ENCODE peak calls at places on chromosomes 6 and 20, in nine cellular contexts. Q, J, X, O, A, Z, Y, L and N are unnamed samples.

GRCh38 chr6:36956111-36956820 is 1.7 kb downstream of the PI16 start:
- DNase-seq in Q (peak; percentile 63), J (no peak), X (no peak), O (no peak), A (no peak), Z (no peak), Y (no peak), L (no peak), N (peak; percentile 76)

GRCh38 chr20:40468759-40469158 is 220.3 kb downstream of the MAFB start:
- DNase-seq in Q (no peak), J (no peak), X (no peak), O (no peak), A (no peak), Z (no peak), Y (no peak), L (no peak), N (no peak)

GRCh38 chr20:6692566-6693168 is 74.8 kb upstream of the BMP2 start:
- DNase-seq in Q (no peak), J (no peak), X (no peak), O (no peak), A (no peak), Z (no peak), Y (no peak), L (no peak), N (no peak)

GRCh38 chr6:91087864-91088263 is 501.0 kb upstream of the MAP3K7 start:
- DNase-seq in Q (no peak), J (no peak), X (no peak), O (no peak), A (peak; percentile 93), Z (no peak), Y (no peak), L (no peak), N (no peak)

GRCh38 chr20:47668313-47669156 is 116.7 kb downstream of the SULF2 start:
- DNase-seq in Q (no peak), J (no peak), X (no peak), O (no peak), A (no peak), Z (no peak), Y (no peak), L (no peak), N (no peak)

GRCh38 chr6:162538643-162539064 is 188.9 kb downstream of the PRKN start:
- DNase-seq in Q (no peak), J (no peak), X (no peak), O (no peak), A (no peak), Z (peak; percentile 2), Y (no peak), L (no peak), N (no peak)

GRCh38 chr6:8193541-8193940 is 91.2 kb upstream of the EEF1E1 start:
- DNase-seq in Q (no peak), J (no peak), X (no peak), O (no peak), A (peak; percentile 75), Z (no peak), Y (no peak), L (no peak), N (peak; percentile 44)

GRCh38 chr20:63016514-63017075 is 9.8 kb upstream of the BHLHE23 start:
- DNase-seq in Q (no peak), J (no peak), X (no peak), O (no peak), A (no peak), Z (no peak), Y (no peak), L (no peak), N (no peak)

GRCh38 chr6:11163932-11164331 is 52.4 kb upstream of the ERVFRD-1 start:
- DNase-seq in Q (no peak), J (no peak), X (no peak), O (no peak), A (no peak), Z (no peak), Y (no peak), L (no peak), N (no peak)

GRCh38 chr20:40688129-40689099 is 622 bp downstream of the MAFB start:
- DNase-seq in Q (no peak), J (no peak), X (no peak), O (peak; percentile 40), A (no peak), Z (no peak), Y (no peak), L (peak; percentile 61), N (peak; percentile 4)

GRCh38 chr6:81894286-81894685 is 141.8 kb upstream of the TENT5A start:
- DNase-seq in Q (no peak), J (no peak), X (no peak), O (no peak), A (no peak), Z (peak; percentile 57), Y (peak; percentile 60), L (no peak), N (no peak)

GRCh38 chr6:119683022-119683421 is 333.5 kb upstream of the MAN1A1 start:
- DNase-seq in Q (no peak), J (no peak), X (no peak), O (no peak), A (peak; percentile 10), Z (no peak), Y (peak; percentile 52), L (peak; percentile 23), N (no peak)

GRCh38 chr20:34586488-34587163 is 28.1 kb downstream of the MAP1LC3A start:
- DNase-seq in Q (no peak), J (no peak), X (no peak), O (no peak), A (no peak), Z (no peak), Y (no peak), L (no peak), N (no peak)

GRCh38 chr6:26478985-26479278 is 21.2 kb upstream of the BTN1A1 start:
- DNase-seq in Q (no peak), J (no peak), X (no peak), O (no peak), A (no peak), Z (no peak), Y (no peak), L (no peak), N (no peak)

GRCh38 chr6:104771258-104771832 is 88.4 kb downstream of the HACE1 start:
- DNase-seq in Q (no peak), J (no peak), X (peak; percentile 60), O (peak; percentile 18), A (peak; percentile 36), Z (no peak), Y (peak; percentile 59), L (peak; percentile 3), N (peak; percentile 32)

GRCh38 chr6:44569931-44570385 is 182.5 kb downstream of the CDC5L start:
- DNase-seq in Q (no peak), J (no peak), X (no peak), O (no peak), A (peak; percentile 28), Z (no peak), Y (peak; percentile 61), L (no peak), N (no peak)

GRCh38 chr6:328184-328670 is 35.9 kb downstream of the DUSP22 start:
- DNase-seq in Q (no peak), J (peak; percentile 46), X (peak; percentile 32), O (no peak), A (no peak), Z (peak; percentile 97), Y (peak; percentile 91), L (no peak), N (peak; percentile 72)

GRCh38 chr6:126170433-126170832 is 169.5 kb upstream of the CENPW start:
- DNase-seq in Q (no peak), J (no peak), X (no peak), O (no peak), A (no peak), Z (no peak), Y (no peak), L (no peak), N (no peak)

GRCh38 chr6:152441892-152442291 is 195.3 kb downstream of the SYNE1 start:
- DNase-seq in Q (no peak), J (no peak), X (no peak), O (no peak), A (no peak), Z (no peak), Y (no peak), L (no peak), N (no peak)

GRCh38 chr6:88567696-88568095 is 395.7 kb downstream of the RNGTT start:
- DNase-seq in Q (no peak), J (no peak), X (no peak), O (no peak), A (no peak), Z (no peak), Y (no peak), L (no peak), N (no peak)

GRCh38 chr20:17533396-17533795 is 2.2 kb upstream of the BFSP1 start:
- DNase-seq in Q (no peak), J (peak; percentile 47), X (peak; percentile 70), O (no peak), A (peak; percentile 93), Z (peak; percentile 24), Y (peak; percentile 48), L (peak; percentile 75), N (peak; percentile 50)

GRCh38 chr20:58011947-58012610 is 216.4 kb downstream of the ANKRD60 start:
- DNase-seq in Q (no peak), J (no peak), X (no peak), O (no peak), A (no peak), Z (no peak), Y (no peak), L (no peak), N (no peak)

GRCh38 chr20:62796699-62797491 is 622 bp downstream of the MRGBP start:
- DNase-seq in Q (no peak), J (no peak), X (no peak), O (no peak), A (no peak), Z (no peak), Y (no peak), L (no peak), N (no peak)

GRCh38 chr6:13710552-13711383 is 867 bp downstream of the RANBP9 start:
- DNase-seq in Q (peak; percentile 60), J (peak; percentile 42), X (peak; percentile 42), O (peak; percentile 70), A (peak; percentile 87), Z (no peak), Y (no peak), L (no peak), N (peak; percentile 22)

GRCh38 chr20:61757678-61758555 is 307.8 kb downstream of the TAF4 start:
- DNase-seq in Q (no peak), J (no peak), X (no peak), O (no peak), A (no peak), Z (peak; percentile 25), Y (peak; percentile 14), L (no peak), N (peak; percentile 44)

GRCh38 chr20:59308493-59309201 is 8.2 kb downstream of the EDN3 start:
- DNase-seq in Q (peak; percentile 29), J (no peak), X (no peak), O (no peak), A (peak; percentile 61), Z (no peak), Y (no peak), L (no peak), N (no peak)

GRCh38 chr6:57316581-57317059 is 810 bp upstream of the PRIM2 start:
- DNase-seq in Q (peak; percentile 81), J (peak; percentile 73), X (peak; percentile 95), O (peak; percentile 82), A (peak; percentile 95), Z (peak; percentile 68), Y (peak; percentile 96), L (peak; percentile 92), N (peak; percentile 92)

GRCh38 chr20:61964675-61965605 is 100.7 kb downstream of the TAF4 start:
- DNase-seq in Q (no peak), J (no peak), X (no peak), O (no peak), A (no peak), Z (no peak), Y (no peak), L (no peak), N (no peak)

GRCh38 chr6:108589244-108589730 is 28.6 kb downstream of the FOXO3 start:
- DNase-seq in Q (peak; percentile 85), J (no peak), X (no peak), O (no peak), A (peak; percentile 95), Z (peak; percentile 65), Y (peak; percentile 69), L (no peak), N (peak; percentile 66)

GRCh38 chr20:57760698-57761412 is 51.0 kb upstream of the PMEPA1 start:
- DNase-seq in Q (no peak), J (no peak), X (no peak), O (no peak), A (no peak), Z (no peak), Y (no peak), L (no peak), N (no peak)

GRCh38 chr20:288956-289692 is 1.4 kb downstream of the C20orf96 start:
- DNase-seq in Q (no peak), J (no peak), X (peak; percentile 49), O (no peak), A (no peak), Z (no peak), Y (no peak), L (no peak), N (no peak)